ENCODE peak calls at places on chromosomes 13 and 19, in eight cellular contexts. U, V, S, P, E, M, T and J are unnamed samples.
A peak's percentile ranks its signal among the peaks of the same experiment; 100 is the strongest.

GRCh38 chr13:51271008-51271407 is 48.8 kb downstream of the FAM124A start:
- DNase-seq in U (no peak), V (no peak), S (no peak), P (peak; percentile 48), E (no peak), M (no peak), T (no peak), J (no peak)

GRCh38 chr13:44252938-44253337 is 120.7 kb upstream of the SERP2 start:
- DNase-seq in U (no peak), V (no peak), S (no peak), P (no peak), E (no peak), M (no peak), T (no peak), J (no peak)

GRCh38 chr19:50453243-50453642 is 20.6 kb downstream of the MYBPC2 start:
- DNase-seq in U (no peak), V (no peak), S (no peak), P (no peak), E (no peak), M (no peak), T (no peak), J (no peak)

GRCh38 chr19:7063764-7064418 is 5.4 kb upstream of the MBD3L3 start:
- DNase-seq in U (no peak), V (no peak), S (no peak), P (no peak), E (no peak), M (no peak), T (no peak), J (no peak)

GRCh38 chr13:77519808-77520207 is 15.7 kb upstream of the SCEL start:
- DNase-seq in U (no peak), V (no peak), S (no peak), P (no peak), E (no peak), M (no peak), T (no peak), J (no peak)

GRCh38 chr19:44848036-44848804 is 2.1 kb downstream of the NECTIN2 start:
- DNase-seq in U (no peak), V (peak; percentile 65), S (no peak), P (no peak), E (peak; percentile 67), M (peak; percentile 67), T (no peak), J (no peak)

GRCh38 chr19:5694952-5695648 is 5.0 kb downstream of the RPL36 start:
- DNase-seq in U (no peak), V (no peak), S (no peak), P (no peak), E (no peak), M (no peak), T (no peak), J (no peak)

GRCh38 chr13:44868397-44868796 is 120.9 kb downstream of the NUFIP1 start:
- DNase-seq in U (no peak), V (no peak), S (no peak), P (no peak), E (no peak), M (no peak), T (no peak), J (no peak)

GRCh38 chr19:21202865-21203494 is 61.1 kb downstream of the ZNF431 start:
- DNase-seq in U (peak; percentile 50), V (peak; percentile 66), S (peak; percentile 4), P (peak; percentile 77), E (peak; percentile 54), M (peak; percentile 24), T (no peak), J (no peak)

GRCh38 chr19:48926909-48927308 is 6.6 kb upstream of the DHDH start:
- DNase-seq in U (peak; percentile 66), V (peak; percentile 49), S (no peak), P (peak; percentile 79), E (no peak), M (peak; percentile 93), T (peak; percentile 95), J (peak; percentile 92)

GRCh38 chr13:29830000-29830399 is 20.4 kb downstream of the UBL3 start:
- DNase-seq in U (no peak), V (no peak), S (no peak), P (no peak), E (no peak), M (no peak), T (no peak), J (no peak)

GRCh38 chr19:47226426-47227346 is 4.3 kb downstream of the BBC3 start:
- DNase-seq in U (no peak), V (peak; percentile 93), S (no peak), P (peak; percentile 59), E (peak; percentile 53), M (peak; percentile 67), T (no peak), J (no peak)

GRCh38 chr19:17246681-17247425 is 1.1 kb upstream of the NR2F6 start:
- DNase-seq in U (no peak), V (peak; percentile 83), S (no peak), P (no peak), E (no peak), M (no peak), T (no peak), J (no peak)

GRCh38 chr19:29503140-29503758 is 22.5 kb upstream of the VSTM2B start:
- DNase-seq in U (no peak), V (no peak), S (no peak), P (no peak), E (no peak), M (no peak), T (no peak), J (no peak)

GRCh38 chr19:41328157-41328817 is 18.3 kb downstream of the CCDC97 start:
- DNase-seq in U (no peak), V (peak; percentile 42), S (no peak), P (peak; percentile 43), E (no peak), M (no peak), T (no peak), J (no peak)

GRCh38 chr19:46721269-46722003 is 4.5 kb upstream of the PRKD2 start:
- DNase-seq in U (no peak), V (no peak), S (no peak), P (no peak), E (peak; percentile 60), M (no peak), T (no peak), J (no peak)

GRCh38 chr19:33686687-33687541 is 65.2 kb downstream of the CHST8 start:
- DNase-seq in U (no peak), V (no peak), S (no peak), P (no peak), E (no peak), M (no peak), T (no peak), J (no peak)